ENCODE peak calls at places on chromosomes 16 and 17, in ten cellular contexts. F is CD4-positive, alpha-beta T cell; P is lung; S is keratinocyte; D is H1; K is epithelial cell of prostate; G is HCT116; O is neuronal stem cell; M is neural progenitor cell; V is right cardiac atrium. X is an unnamed sample.

GRCh38 chr17:34307110-34307509 is 12.1 kb upstream of the CCL8 start:
- DNase-seq in P (peak; percentile 17), M (no peak), G (no peak), K (no peak), O (no peak), F (no peak), D (no peak), V (peak; percentile 52), S (no peak), X (no peak)

GRCh38 chr16:71593048-71593999 is 16.4 kb upstream of the TAT start:
- DNase-seq in P (no peak), O (no peak), S (no peak), F (no peak), D (no peak), M (no peak), V (no peak), K (no peak), G (no peak), X (no peak)

GRCh38 chr16:75304521-75305363 is 53.3 kb upstream of the BCAR1 start:
- DNase-seq in P (no peak), M (no peak), D (no peak), G (peak; percentile 10), F (no peak), V (peak; percentile 80), O (no peak), S (peak; percentile 76), K (peak; percentile 66), X (no peak)

GRCh38 chr16:66918803-66919568 is at the start of gene CDH16:
- DNase-seq in P (no peak), M (no peak), K (no peak), G (no peak), D (no peak), V (peak; percentile 20), O (no peak), F (no peak), S (no peak), X (no peak)

GRCh38 chr16:48378836-48379235 is 6.4 kb downstream of the SIAH1 start:
- DNase-seq in V (no peak), K (no peak), F (no peak), M (no peak), P (no peak), O (no peak), G (no peak), S (no peak), D (no peak), X (no peak)

GRCh38 chr17:58208344-58208743 is 10.7 kb downstream of the MKS1 start:
- DNase-seq in K (no peak), M (no peak), G (no peak), S (no peak), F (no peak), V (no peak), P (no peak), O (no peak), D (no peak), X (no peak)

GRCh38 chr16:56384074-56384721 is 41.1 kb downstream of the AMFR start:
- DNase-seq in G (no peak), O (no peak), K (no peak), P (no peak), S (no peak), F (no peak), V (no peak), M (no peak), D (no peak), X (no peak)

GRCh38 chr17:58336456-58337094 is 8.0 kb upstream of the TSPOAP1 start:
- DNase-seq in F (no peak), D (no peak), O (no peak), P (no peak), K (no peak), G (no peak), S (no peak), V (no peak), M (no peak), X (no peak)

GRCh38 chr17:38601539-38602351 is 4.0 kb downstream of the SRCIN1 start:
- DNase-seq in S (no peak), M (peak; percentile 82), F (no peak), G (no peak), K (no peak), V (no peak), O (no peak), D (no peak), P (no peak), X (no peak)

GRCh38 chr16:30064746-30065111 is 831 bp upstream of the ALDOA start:
- DNase-seq in K (no peak), S (no peak), O (peak; percentile 38), F (no peak), P (no peak), M (no peak), G (no peak), V (no peak), D (no peak), X (no peak)

GRCh38 chr16:67676516-67676915 is 9.9 kb downstream of the C16orf86 start:
- DNase-seq in S (no peak), O (no peak), V (no peak), F (no peak), P (no peak), D (no peak), M (no peak), K (no peak), G (no peak), X (no peak)

GRCh38 chr17:81648013-81648706 is 8.2 kb downstream of the PDE6G start:
- DNase-seq in F (no peak), M (no peak), O (no peak), D (no peak), V (no peak), K (no peak), G (no peak), S (no peak), P (no peak), X (no peak)

GRCh38 chr17:63476857-63477470 is at the start of gene ACE:
- DNase-seq in V (peak; percentile 42), D (no peak), K (no peak), G (no peak), O (no peak), P (no peak), M (peak; percentile 76), S (no peak), F (no peak), X (no peak)

GRCh38 chr17:47674503-47674902 is 19.5 kb upstream of the TBKBP1 start:
- DNase-seq in M (no peak), D (no peak), G (no peak), V (no peak), P (no peak), O (no peak), S (no peak), K (no peak), F (no peak), X (no peak)
- H3K27ac ChIP-seq in M (no peak overlapping the region), D (no peak overlapping the region), G (no peak overlapping the region), V (no peak overlapping the region), P (no peak overlapping the region), O (no peak overlapping the region), S (no peak overlapping the region), K (no peak overlapping the region), F (no peak overlapping the region), X (no peak overlapping the region)

GRCh38 chr16:23452221-23452571 is 793 bp downstream of the COG7 start:
- DNase-seq in D (no peak), F (no peak), S (no peak), K (no peak), G (no peak), M (peak; percentile 2), O (no peak), P (no peak), V (no peak), X (no peak)

GRCh38 chr16:23453338-23454052 is 506 bp upstream of the COG7 start:
- DNase-seq in P (no peak), M (no peak), V (no peak), G (no peak), S (no peak), O (no peak), K (no peak), D (no peak), F (no peak), X (no peak)

GRCh38 chr16:23448392-23448791 is 4.6 kb downstream of the COG7 start:
- DNase-seq in P (no peak), K (no peak), G (no peak), D (no peak), F (no peak), S (no peak), M (no peak), O (no peak), V (no peak), X (no peak)

DNA sequence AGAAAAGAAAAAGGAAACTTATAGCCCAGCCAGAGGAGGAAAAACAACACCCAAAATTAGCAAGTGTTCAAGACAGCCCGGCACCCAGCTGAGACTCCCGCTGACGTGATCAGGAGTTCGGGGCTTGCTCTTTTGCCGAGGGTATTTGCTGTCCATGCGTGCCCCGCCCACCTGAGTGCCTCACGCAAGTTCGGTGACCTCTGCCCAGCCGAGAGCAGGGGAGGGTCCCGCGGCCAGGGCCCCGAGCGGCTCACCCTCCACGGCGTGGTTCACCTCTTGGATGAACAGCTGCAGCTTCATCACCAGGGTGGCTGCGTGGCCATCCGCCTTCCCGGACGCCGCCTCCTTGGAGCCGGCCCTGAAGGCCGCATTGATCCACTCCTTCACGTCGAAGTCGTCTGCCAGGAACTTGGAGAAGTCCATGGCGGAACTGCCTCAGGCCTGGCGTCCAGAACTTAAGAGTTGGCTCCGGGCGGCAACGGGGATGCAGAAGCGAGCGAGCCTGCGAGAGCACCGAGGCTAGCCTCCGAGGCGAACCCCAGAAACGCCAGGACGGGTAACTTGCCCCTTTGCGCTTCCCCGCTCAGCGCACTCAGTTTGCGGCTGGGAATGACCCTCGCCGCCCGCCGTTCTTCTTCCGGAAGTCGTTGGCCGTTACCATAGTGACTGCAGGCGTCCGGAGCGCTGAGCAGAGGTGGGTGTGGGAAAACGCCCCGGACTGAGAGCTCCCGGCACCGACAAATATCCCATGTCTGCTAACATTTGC is at the start of gene COG7:
- DNase-seq in F (peak; percentile 75), M (peak; percentile 93), D (peak; percentile 44), S (peak; percentile 15), O (peak; percentile 82), P (peak; percentile 90), K (peak; percentile 41), G (peak; percentile 78), V (peak; percentile 92), X (peak; percentile 82)
- H3K27ac ChIP-seq in F (no peak within 1 kb of the TSS), M (peak within 1 kb of the TSS; percentile 68), D (peak within 1 kb of the TSS; percentile 61), S (peak within 1 kb of the TSS; percentile 81), O (peak within 1 kb of the TSS; percentile 79), P (peak within 1 kb of the TSS; percentile 79), K (peak within 1 kb of the TSS; percentile 51), G (peak within 1 kb of the TSS; percentile 84), V (peak within 1 kb of the TSS; percentile 50), X (no peak within 1 kb of the TSS)

DNA sequence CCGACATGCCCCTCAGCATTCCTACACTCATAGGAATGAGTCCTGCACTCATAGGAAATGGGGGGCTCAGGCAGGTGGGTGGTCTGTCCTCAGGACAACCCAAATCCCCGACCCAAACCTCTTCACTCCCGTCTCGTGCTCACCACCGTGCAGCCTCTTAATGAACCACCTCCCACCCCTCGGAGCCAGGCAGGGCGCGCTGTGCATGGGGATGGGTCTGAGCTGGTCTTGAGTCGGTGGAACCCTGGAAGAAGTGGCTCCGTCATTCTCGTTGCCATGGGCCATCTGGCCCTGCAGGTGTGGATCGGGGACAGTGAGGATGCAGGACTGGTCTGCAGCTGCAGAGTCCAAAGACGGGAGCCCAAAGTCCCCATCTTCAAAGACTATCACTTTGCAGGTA is 6.4 kb upstream of the RAB40B start:
- DNase-seq in V (no peak), S (no peak), K (no peak), M (no peak), F (no peak), G (no peak), D (no peak), P (no peak), O (no peak), X (no peak)
- H3K27ac ChIP-seq in V (no peak overlapping the region), S (no peak overlapping the region), K (no peak overlapping the region), M (no peak overlapping the region), F (no peak overlapping the region), G (no peak overlapping the region), D (no peak overlapping the region), P (no peak overlapping the region), O (no peak overlapping the region), X (no peak overlapping the region)

GRCh38 chr16:5004311-5004710 is 29.4 kb downstream of the NAGPA start:
- DNase-seq in M (no peak), V (no peak), G (no peak), D (no peak), K (no peak), O (no peak), P (no peak), F (no peak), S (no peak), X (no peak)
- H3K27ac ChIP-seq in M (no peak overlapping the region), V (no peak overlapping the region), G (no peak overlapping the region), D (no peak overlapping the region), K (no peak overlapping the region), O (no peak overlapping the region), P (no peak overlapping the region), F (no peak overlapping the region), S (no peak overlapping the region), X (no peak overlapping the region)

X was measured in iPS DF 6.9.